ENCODE peak calls at places on chromosomes 3 and 15, in seven cellular contexts. G is IMR-90, H is neuronal stem cell, M is mesendoderm, Q is H9, P is mesenchymal stem cell, L is H1. T is an unnamed sample.

GRCh38 chr3:56783644-56784451 is 17.9 kb downstream of the ARHGEF3 start:
- DNase-seq in M (no peak), Q (no peak), H (no peak), G (peak; percentile 74), P (peak; percentile 41), L (no peak), T (no peak)

GRCh38 chr3:182920515-182921084 is 59.7 kb downstream of the DCUN1D1 start:
- DNase-seq in L (peak; percentile 54), H (no peak), Q (peak; percentile 69), P (no peak), M (peak; percentile 89), G (no peak), T (peak; percentile 84)

GRCh38 chr3:13498354-13499060 is 18.4 kb downstream of the HDAC11 start:
- DNase-seq in P (no peak), L (no peak), M (no peak), Q (no peak), G (peak; percentile 20), H (no peak), T (no peak)

GRCh38 chr15:101499863-101500713 is 10.6 kb upstream of the PCSK6 start:
- DNase-seq in P (no peak), Q (no peak), H (no peak), G (no peak), L (peak; percentile 28), M (no peak), T (no peak)

GRCh38 chr3:153595186-153595815 is 433.3 kb downstream of the RAP2B start:
- DNase-seq in Q (no peak), L (no peak), M (peak; percentile 60), P (peak; percentile 45), G (peak; percentile 50), H (peak; percentile 8), T (no peak)

GRCh38 chr3:72133329-72134011 is 348.5 kb upstream of the PROK2 start:
- DNase-seq in G (no peak), H (no peak), L (no peak), P (no peak), Q (no peak), M (no peak), T (no peak)

GRCh38 chr15:93018574-93018973 is 70.4 kb downstream of the RGMA start:
- DNase-seq in Q (no peak), M (peak; percentile 86), L (no peak), P (peak; percentile 20), H (no peak), G (no peak), T (peak; percentile 11)

GRCh38 chr15:60781211-60781713 is 302.3 kb upstream of the ICE2 start:
- DNase-seq in Q (no peak), P (no peak), L (no peak), M (no peak), H (no peak), G (no peak), T (no peak)

GRCh38 chr3:149001727-149002126 is 10.4 kb downstream of the GYG1 start:
- DNase-seq in M (no peak), L (no peak), P (no peak), Q (no peak), G (no peak), H (no peak), T (no peak)

GRCh38 chr3:149004622-149005021 is 13.3 kb downstream of the GYG1 start:
- DNase-seq in L (no peak), Q (no peak), H (no peak), G (peak; percentile 68), M (no peak), P (peak; percentile 39), T (no peak)

GRCh38 chr3:149000207-149000745 is 8.9 kb downstream of the GYG1 start:
- DNase-seq in M (no peak), G (peak; percentile 69), Q (no peak), L (no peak), P (no peak), H (no peak), T (no peak)

GRCh38 chr3:149005424-149005823 is 14.1 kb downstream of the GYG1 start:
- DNase-seq in Q (no peak), G (peak; percentile 72), P (no peak), L (no peak), M (no peak), H (no peak), T (peak; percentile 84)

DNA sequence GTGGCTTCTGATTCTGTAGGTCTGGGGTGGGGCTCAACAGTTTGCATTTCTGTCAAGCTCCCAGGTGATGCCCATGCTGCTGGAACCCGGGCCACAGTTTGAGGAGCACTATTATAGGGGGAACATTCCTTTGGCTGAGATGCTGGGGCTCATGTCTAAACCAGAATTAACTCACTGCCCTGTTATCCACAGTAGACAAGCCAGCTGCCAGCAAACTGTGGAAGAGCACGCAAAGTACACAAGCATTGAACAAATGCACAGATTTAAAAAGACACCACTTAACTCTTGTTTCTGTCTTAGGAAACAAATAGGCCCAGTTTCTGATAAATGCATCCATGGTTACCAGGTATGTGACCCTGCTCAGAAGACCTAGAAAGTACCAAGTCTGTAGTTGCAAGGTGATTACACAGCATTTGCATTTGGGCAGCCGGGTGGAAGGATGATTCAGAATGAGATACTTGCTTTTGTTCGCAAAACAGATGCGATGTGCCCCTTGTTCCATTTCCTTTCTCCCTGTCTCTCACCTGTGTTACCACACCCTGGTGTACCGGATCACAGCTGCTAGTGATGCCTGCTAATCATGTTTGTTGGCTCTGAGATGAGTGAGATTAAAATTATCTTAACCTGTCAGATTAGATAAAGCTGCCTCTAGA is 12.4 kb downstream of the GYG1 start:
- DNase-seq in H (no peak), Q (no peak), L (no peak), G (no peak), P (no peak), M (peak; percentile 70), T (peak; percentile 85)
- H3K4me2 ChIP-seq in H (no peak overlapping the region), Q (no peak overlapping the region), L (no peak overlapping the region), G (no peak overlapping the region), P (no peak overlapping the region), M (no peak overlapping the region), T (no peak overlapping the region)

DNA sequence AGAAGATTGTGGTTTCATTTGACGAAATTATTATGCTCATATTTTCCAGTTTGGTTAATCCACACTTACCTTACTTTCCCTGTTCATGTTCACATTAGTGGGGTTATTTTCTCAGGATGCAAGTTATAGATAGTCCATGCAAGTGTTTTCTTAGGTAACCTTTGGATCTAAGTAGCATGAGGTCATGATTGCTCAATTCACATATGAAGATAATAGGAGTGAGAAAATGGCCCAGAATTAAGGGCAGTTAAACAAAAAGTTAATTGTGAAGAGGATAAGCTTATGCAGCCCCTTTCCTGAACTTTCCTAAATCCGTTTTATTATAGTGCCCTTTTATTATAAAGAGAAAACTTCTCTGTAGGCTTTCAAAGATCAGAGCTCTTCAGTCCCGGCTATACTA is 83.4 kb downstream of the CD200R1L start:
- DNase-seq in H (no peak), L (no peak), Q (no peak), P (no peak), M (no peak), G (no peak), T (no peak)
- H2AK5ac ChIP-seq in H (no peak overlapping the region), L (no peak overlapping the region), Q (no peak overlapping the region), P (no peak overlapping the region), M (no peak overlapping the region), G (no peak overlapping the region), T (no peak overlapping the region)

DNA sequence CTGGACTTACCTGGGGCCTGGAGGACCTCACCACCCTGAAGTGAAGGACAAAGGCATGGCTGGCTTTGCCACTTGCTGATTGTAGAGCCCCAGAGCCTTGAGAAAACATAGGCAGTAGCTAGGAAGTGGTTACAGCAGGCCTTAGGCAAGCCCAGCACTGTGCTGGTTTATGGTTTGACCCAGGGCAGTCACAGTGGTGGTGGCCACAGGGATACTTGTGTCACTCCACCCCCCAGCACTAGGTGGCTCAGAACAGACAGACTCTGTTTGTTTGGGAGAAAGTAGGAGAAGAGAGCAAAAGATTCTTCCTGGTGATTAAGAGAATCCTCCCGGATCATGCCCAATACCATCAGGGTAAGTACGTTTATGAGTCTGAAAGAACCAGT is 13.2 kb upstream of the COL8A1 start:
- DNase-seq in Q (no peak), H (no peak), G (no peak), M (peak; percentile 38), L (no peak), P (no peak), T (peak; percentile 24)
- H4K8ac ChIP-seq in Q (no peak overlapping the region), H (no peak overlapping the region), G (peak overlapping the region; percentile 63), M (no peak overlapping the region), L (no peak overlapping the region), P (no peak overlapping the region), T (no peak overlapping the region)

GRCh38 chr3:105594219-105594618 is 227.5 kb downstream of the ALCAM start:
- DNase-seq in P (no peak), M (no peak), L (no peak), Q (no peak), G (peak; percentile 76), H (no peak), T (no peak)
- H3K4me2 ChIP-seq in P (no peak overlapping the region), M (no peak overlapping the region), L (no peak overlapping the region), Q (no peak overlapping the region), G (peak overlapping the region; percentile 61), H (no peak overlapping the region), T (no peak overlapping the region)

GRCh38 chr15:47394410-47394809 is 322.9 kb upstream of the SEMA6D start:
- DNase-seq in H (peak; percentile 23), M (peak; percentile 38), Q (no peak), G (no peak), L (no peak), P (no peak), T (no peak)
- H2AK5ac ChIP-seq in H (no peak overlapping the region), M (no peak overlapping the region), Q (no peak overlapping the region), G (no peak overlapping the region), L (no peak overlapping the region), P (no peak overlapping the region), T (no peak overlapping the region)

DNA sequence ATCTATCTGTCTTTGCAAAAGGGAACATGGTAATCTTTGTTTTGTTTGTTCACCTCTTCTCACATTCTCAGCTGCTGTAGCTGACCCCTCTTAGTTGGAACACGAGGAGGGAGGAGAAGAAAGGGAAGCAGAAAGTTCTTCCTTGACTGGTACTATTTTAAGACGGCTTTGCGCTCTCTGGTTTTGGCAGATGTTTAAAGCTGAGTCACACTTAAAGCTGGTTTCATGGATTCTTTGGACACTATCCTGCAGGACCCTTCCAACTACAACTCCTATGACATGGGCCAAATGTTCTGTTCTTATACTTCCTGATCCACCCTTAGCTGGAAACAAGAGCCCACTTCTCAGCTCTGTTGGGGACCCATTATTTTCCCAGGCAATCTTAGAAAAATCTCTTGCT is 40.6 kb upstream of the FXR1 start:
- DNase-seq in G (peak; percentile 17), H (no peak), M (peak; percentile 10), Q (no peak), L (no peak), P (no peak), T (no peak)
- H4K8ac ChIP-seq in G (no peak overlapping the region), H (no peak overlapping the region), M (no peak overlapping the region), Q (no peak overlapping the region), L (no peak overlapping the region), P (no peak overlapping the region), T (no peak overlapping the region)